ENCODE peak calls at places on chromosomes 13 and 19, in six cellular contexts. N is suprapubic skin, I is hepatic stellate cell, L is anterior cingulate cortex, E is D721Med, U is skeletal muscle cell. X is an unnamed sample.

GRCh38 chr13:20492641-20493040 is 33.0 kb downstream of the CRYL1 start:
- DNase-seq in N (no peak), I (no peak), L (no peak), E (no peak), U (no peak), X (peak)

GRCh38 chr13:28754698-28755545 is 36.2 kb upstream of the SLC46A3 start:
- DNase-seq in N (no peak), I (peak), L (no peak), E (no peak), U (no peak), X (no peak)

GRCh38 chr13:114004416-114005205 is 30.7 kb upstream of the C13orf46 start:
- DNase-seq in N (peak), I (no peak), L (no peak), E (no peak), U (no peak), X (peak)

GRCh38 chr19:16328824-16329482 is 4.3 kb downstream of the KLF2 start:
- DNase-seq in N (no peak), I (no peak), L (no peak), E (no peak), U (no peak), X (no peak)

GRCh38 chr19:57599761-57600383 is at the start of gene ZNF530:
- DNase-seq in N (peak), I (peak), L (peak), E (peak), U (peak), X (peak)

GRCh38 chr13:34731486-34731885 is 210.6 kb upstream of the NBEA start:
- DNase-seq in N (no peak), I (no peak), L (no peak), E (no peak), U (no peak), X (no peak)

GRCh38 chr13:70874646-70875045 is 766.4 kb upstream of the KLHL1 start:
- DNase-seq in N (no peak), I (no peak), L (no peak), E (no peak), U (no peak), X (no peak)

GRCh38 chr19:18221815-18222725 is 4.2 kb downstream of the PDE4C start:
- DNase-seq in N (no peak), I (no peak), L (no peak), E (no peak), U (no peak), X (no peak)

GRCh38 chr13:41546372-41547252 is 89.3 kb downstream of the RGCC start:
- DNase-seq in N (no peak), I (peak), L (no peak), E (no peak), U (peak), X (no peak)

GRCh38 chr13:39916330-39916729 is 260.9 kb downstream of the COG6 start:
- DNase-seq in N (no peak), I (no peak), L (no peak), E (no peak), U (no peak), X (no peak)

GRCh38 chr13:43305416-43305815 is 282.0 kb downstream of the DNAJC15 start:
- DNase-seq in N (no peak), I (peak), L (no peak), E (no peak), U (no peak), X (no peak)

GRCh38 chr19:29662604-29663404 is 2.5 kb upstream of the PLEKHF1 start:
- DNase-seq in N (no peak), I (peak), L (no peak), E (no peak), U (peak), X (peak)

GRCh38 chr13:72622546-72622945 is 104.9 kb downstream of the MZT1 start:
- DNase-seq in N (no peak), I (no peak), L (no peak), E (no peak), U (no peak), X (no peak)

GRCh38 chr13:113064534-113065405 is 40.8 kb upstream of the F7 start:
- DNase-seq in N (no peak), I (peak), L (no peak), E (no peak), U (peak), X (no peak)

GRCh38 chr19:55406091-55406868 is 1.3 kb downstream of the UBE2S start:
- DNase-seq in N (no peak), I (no peak), L (no peak), E (no peak), U (no peak), X (no peak)

GRCh38 chr19:42360787-42361544 is 29.1 kb downstream of the CNFN start:
- DNase-seq in N (no peak), I (no peak), L (no peak), E (no peak), U (no peak), X (no peak)

GRCh38 chr13:75806101-75806500 is 170.0 kb downstream of the LMO7 start:
- DNase-seq in N (no peak), I (no peak), L (no peak), E (no peak), U (no peak), X (peak)